ENCODE peak calls at places on chromosomes 5 and 9, in six cellular contexts. E is NCI-H1092; I is AG08395; H is stimulated activated CD4-positive, alpha-beta T cell treated with anti-CD3 and anti-CD28 coated beads, TNF-alpha, amount 100 ng/mL, for 4 hours; K is stimulated activated CD8-positive, alpha-beta memory T cell treated with anti-CD3 and anti-CD28 coated beads, Interleukin-2, amount 100 ng/mL, for 48 hours; V is NCI-H2171 treated with DMSO at 0.1 percent for 48 hours. D is an unnamed sample.

GRCh38 chr9:81986051-81986450 is 2.5 kb upstream of the SPATA31D1 start:
- DNase-seq in K (no peak), V (no peak), H (no peak), E (no peak), I (no peak), D (no peak)

GRCh38 chr9:129550199-129550839 is 70.6 kb downstream of the C9orf50 start:
- DNase-seq in E (peak; percentile 53), H (no peak), I (peak; percentile 83), K (no peak), V (no peak), D (no peak)

GRCh38 chr5:150298701-150299451 is 3.8 kb downstream of the ARSI start:
- DNase-seq in I (peak; percentile 95), V (no peak), K (no peak), H (no peak), E (no peak), D (no peak)

GRCh38 chr5:113163328-113163727 is 186.7 kb downstream of the DCP2 start:
- DNase-seq in H (no peak), K (no peak), V (no peak), E (no peak), I (no peak), D (no peak)

GRCh38 chr5:124631874-124632550 is 114.4 kb downstream of the ZNF608 start:
- DNase-seq in K (no peak), V (no peak), H (no peak), I (no peak), E (no peak), D (no peak)

GRCh38 chr9:122807271-122807900 is 7.5 kb downstream of the OR1K1 start:
- DNase-seq in V (no peak), E (no peak), I (no peak), K (peak; percentile 27), H (no peak), D (peak; percentile 15)

GRCh38 chr5:136276946-136277345 is 84.0 kb upstream of the SMIM32 start:
- DNase-seq in K (no peak), I (no peak), E (no peak), H (no peak), V (no peak), D (no peak)

GRCh38 chr5:1228121-1228520 is 2.9 kb downstream of the SLC6A18 start:
- DNase-seq in K (no peak), I (no peak), V (peak; percentile 62), E (peak; percentile 21), H (no peak), D (no peak)

GRCh38 chr9:74642376-74642775 is 145.2 kb downstream of the RORB start:
- DNase-seq in E (no peak), K (no peak), V (no peak), I (no peak), H (no peak), D (no peak)

GRCh38 chr5:127072861-127073846 is at the start of gene C5orf63:
- DNase-seq in H (peak; percentile 55), I (peak; percentile 20), K (peak; percentile 66), E (peak; percentile 52), V (no peak), D (peak; percentile 51)

GRCh38 chr5:172635038-172635437 is 6.0 kb upstream of the NEURL1B start:
- DNase-seq in K (no peak), H (no peak), E (no peak), I (no peak), V (no peak), D (no peak)

GRCh38 chr5:18807256-18808193 is 1173.3 kb downstream of the TAF11L14 start:
- DNase-seq in K (no peak), H (no peak), V (no peak), I (no peak), E (no peak), D (no peak)

GRCh38 chr5:172450861-172451695 is 3.2 kb downstream of the SH3PXD2B start:
- DNase-seq in E (no peak), I (peak; percentile 52), V (no peak), H (peak; percentile 19), K (peak; percentile 17), D (peak; percentile 15)

GRCh38 chr5:178859625-178860521 is at the start of gene ZNF354B:
- DNase-seq in K (peak; percentile 58), H (peak; percentile 66), V (peak; percentile 81), E (peak; percentile 82), I (peak; percentile 92), D (peak; percentile 70)

GRCh38 chr5:102799017-102799416 is 43.9 kb downstream of the PAM start:
- DNase-seq in E (no peak), K (no peak), V (no peak), H (no peak), I (no peak), D (no peak)

GRCh38 chr9:76542360-76542759 is 83.4 kb downstream of the GCNT1 start:
- DNase-seq in I (no peak), K (no peak), V (peak; percentile 55), H (no peak), E (no peak), D (no peak)

GRCh38 chr9:73962792-73963191 is 534.3 kb upstream of the RORB start:
- DNase-seq in K (no peak), I (no peak), V (no peak), H (no peak), E (no peak), D (no peak)

GRCh38 chr9:133708770-133709611 is 29.2 kb downstream of the SARDH start:
- DNase-seq in I (no peak), V (peak; percentile 98), H (peak; percentile 68), K (no peak), E (no peak), D (no peak)

GRCh38 chr5:169873642-169874041 is 106.7 kb downstream of the INSYN2B start:
- DNase-seq in I (peak; percentile 47), H (no peak), V (no peak), E (no peak), K (no peak), D (no peak)

GRCh38 chr9:111148994-111149759 is 110.9 kb upstream of the LPAR1 start:
- DNase-seq in K (no peak), V (no peak), E (no peak), H (no peak), I (no peak), D (no peak)

GRCh38 chr5:79032031-79032711 is 37.3 kb downstream of the DMGDH start:
- DNase-seq in V (no peak), K (no peak), H (no peak), E (no peak), I (no peak), D (no peak)

GRCh38 chr9:88835038-88835466 is 156.2 kb upstream of the S1PR3 start:
- DNase-seq in K (no peak), V (no peak), I (no peak), E (no peak), H (no peak), D (no peak)

GRCh38 chr9:12785251-12785880 is 10.5 kb downstream of the LURAP1L start:
- DNase-seq in I (no peak), V (no peak), H (no peak), E (no peak), K (no peak), D (no peak)

GRCh38 chr9:37902804-37903580 is 935 bp downstream of the SLC25A51 start:
- DNase-seq in H (no peak), V (peak; percentile 10), E (no peak), I (peak; percentile 38), K (no peak), D (no peak)

GRCh38 chr5:130324953-130325671 is 420.8 kb downstream of the CHSY3 start:
- DNase-seq in I (no peak), H (no peak), K (no peak), E (no peak), V (no peak), D (no peak)

GRCh38 chr5:17154211-17154996 is 63.0 kb upstream of the BASP1 start:
- DNase-seq in H (no peak), I (peak; percentile 52), E (no peak), K (no peak), V (no peak), D (no peak)

D was measured in activated T-helper 9 cell treated with anti-CD3 and anti-CD28 coated beads, Interleukin-2, amount 50 U/mL, for 16 hours.